ENCODE peak calls at places on chromosomes 2 and 18, in eight cellular contexts. E is bronchial epithelial cell; T is activated CD8-positive, alpha-beta memory T cell treated with anti-CD3 and anti-CD28 coated beads for 48 hours; Z is anterior cingulate cortex; O is AG04449; B is OCI-M1; W is T-helper 1 cell; J is GM12891. G is an unnamed sample.

GRCh38 chr2:145760781-145761649 is 1241.1 kb upstream of the ZEB2 start:
- DNase-seq in E (peak), T (no peak), Z (no peak), O (no peak), B (no peak), W (no peak), J (no peak), G (no peak)

GRCh38 chr2:162090109-162090508 is 16.1 kb upstream of the DPP4 start:
- DNase-seq in E (peak), T (no peak), Z (no peak), O (no peak), B (no peak), W (no peak), J (no peak), G (no peak)

GRCh38 chr2:62407838-62408589 is 98.0 kb downstream of the TMEM17 start:
- DNase-seq in E (no peak), T (no peak), Z (no peak), O (no peak), B (no peak), W (no peak), J (no peak), G (no peak)

GRCh38 chr2:111202266-111203040 is 81.7 kb downstream of the BCL2L11 start:
- DNase-seq in E (peak), T (no peak), Z (no peak), O (no peak), B (no peak), W (no peak), J (no peak), G (no peak)

GRCh38 chr2:120675460-120676130 is 60.1 kb upstream of the GLI2 start:
- DNase-seq in E (peak), T (no peak), Z (peak), O (no peak), B (peak), W (no peak), J (peak), G (peak)

GRCh38 chr2:74585406-74586182 is 31.1 kb downstream of the DOK1 start:
- DNase-seq in E (no peak), T (no peak), Z (no peak), O (no peak), B (peak), W (no peak), J (no peak), G (peak)

GRCh38 chr18:36446059-36446458 is 148.5 kb downstream of the FHOD3 start:
- DNase-seq in E (peak), T (no peak), Z (no peak), O (no peak), B (no peak), W (no peak), J (no peak), G (no peak)

GRCh38 chr18:10215444-10215843 is 239.0 kb upstream of the APCDD1 start:
- DNase-seq in E (no peak), T (no peak), Z (no peak), O (no peak), B (no peak), W (no peak), J (no peak), G (peak)

GRCh38 chr2:45241061-45241561 is 231.9 kb upstream of the SIX2 start:
- DNase-seq in E (peak), T (no peak), Z (no peak), O (no peak), B (no peak), W (no peak), J (no peak), G (no peak)

GRCh38 chr2:112149866-112150435 is 11.8 kb downstream of the FBLN7 start:
- DNase-seq in E (no peak), T (no peak), Z (no peak), O (no peak), B (no peak), W (no peak), J (no peak), G (no peak)

GRCh38 chr2:158497486-158497885 is 40.7 kb downstream of the PKP4 start:
- DNase-seq in E (peak), T (no peak), Z (no peak), O (no peak), B (peak), W (no peak), J (no peak), G (no peak)

GRCh38 chr2:96764253-96764637 is 3.5 kb downstream of the CNNM4 start:
- DNase-seq in E (no peak), T (no peak), Z (no peak), O (no peak), B (peak), W (no peak), J (no peak), G (peak)

GRCh38 chr2:233423436-233423860 is 69.2 kb downstream of the DGKD start:
- DNase-seq in E (no peak), T (no peak), Z (no peak), O (no peak), B (no peak), W (no peak), J (no peak), G (no peak)

GRCh38 chr2:198127627-198128026 is 323.2 kb downstream of the PLCL1 start:
- DNase-seq in E (peak), T (no peak), Z (peak), O (no peak), B (peak), W (peak), J (no peak), G (peak)

GRCh38 chr2:176999331-176999730 is 213.3 kb upstream of the HNRNPA3 start:
- DNase-seq in E (no peak), T (no peak), Z (no peak), O (no peak), B (peak), W (no peak), J (no peak), G (no peak)

GRCh38 chr2:70671059-70671685 is 96.8 kb downstream of the ADD2 start:
- DNase-seq in E (no peak), T (no peak), Z (no peak), O (no peak), B (no peak), W (no peak), J (no peak), G (no peak)

GRCh38 chr2:234690569-234691225 is 193.8 kb upstream of the ARL4C start:
- DNase-seq in E (peak), T (no peak), Z (no peak), O (no peak), B (no peak), W (no peak), J (no peak), G (no peak)

GRCh38 chr2:29246388-29247300 is 131.4 kb downstream of the CLIP4 start:
- DNase-seq in E (no peak), T (no peak), Z (no peak), O (no peak), B (no peak), W (no peak), J (no peak), G (no peak)

GRCh38 chr2:159226059-159226461 is 60.4 kb downstream of the WDSUB1 start:
- DNase-seq in E (peak), T (no peak), Z (no peak), O (no peak), B (peak), W (no peak), J (no peak), G (peak)

GRCh38 chr18:73785276-73785675 is 362.4 kb downstream of the FBXO15 start:
- DNase-seq in E (peak), T (no peak), Z (no peak), O (no peak), B (no peak), W (no peak), J (no peak), G (no peak)